ENCODE peak calls at places on chromosome 15, in ten cellular contexts. S, V, J, T, F, M, Y, P, H and D are unnamed samples.

GRCh38 chr15:70528270-70528706 is 235.1 kb downstream of the UACA start:
- DNase-seq in S (peak), V (peak), J (no peak), T (peak), F (peak), M (no peak), Y (peak), P (no peak), H (no peak), D (peak)

GRCh38 chr15:31300208-31300661 is 26.4 kb upstream of the KLF13 start:
- DNase-seq in S (no peak), V (no peak), J (no peak), T (no peak), F (no peak), M (peak), Y (peak), P (no peak), H (no peak), D (no peak)

GRCh38 chr15:56293495-56294292 is 50.0 kb upstream of the RFX7 start:
- DNase-seq in S (no peak), V (no peak), J (no peak), T (no peak), F (no peak), M (no peak), Y (no peak), P (no peak), H (no peak), D (no peak)

GRCh38 chr15:68330461-68330860 is 52.9 kb downstream of the FEM1B start:
- DNase-seq in S (no peak), V (no peak), J (no peak), T (no peak), F (no peak), M (no peak), Y (no peak), P (no peak), H (no peak), D (no peak)

GRCh38 chr15:80852676-80853075 is 73.5 kb downstream of the CEMIP start:
- DNase-seq in S (no peak), V (no peak), J (no peak), T (no peak), F (no peak), M (no peak), Y (no peak), P (no peak), H (no peak), D (no peak)

GRCh38 chr15:98134875-98135274 is 174.4 kb downstream of the ARRDC4 start:
- DNase-seq in S (no peak), V (no peak), J (no peak), T (no peak), F (peak), M (no peak), Y (no peak), P (no peak), H (no peak), D (no peak)

GRCh38 chr15:49789436-49789835 is 168.6 kb downstream of the DTWD1 start:
- DNase-seq in S (no peak), V (no peak), J (no peak), T (no peak), F (no peak), M (no peak), Y (no peak), P (no peak), H (no peak), D (no peak)

GRCh38 chr15:33846151-33846550 is 122.1 kb upstream of the CHRM5 start:
- DNase-seq in S (no peak), V (no peak), J (no peak), T (no peak), F (no peak), M (no peak), Y (no peak), P (no peak), H (no peak), D (no peak)

GRCh38 chr15:68405426-68406250 is 26.3 kb downstream of the ITGA11 start:
- DNase-seq in S (no peak), V (no peak), J (no peak), T (no peak), F (no peak), M (no peak), Y (peak), P (no peak), H (no peak), D (no peak)

GRCh38 chr15:67968564-67969440 is 85.3 kb upstream of the PIAS1 start:
- DNase-seq in S (no peak), V (no peak), J (no peak), T (no peak), F (no peak), M (no peak), Y (no peak), P (no peak), H (no peak), D (no peak)

GRCh38 chr15:92808611-92809063 is 91.5 kb upstream of the CHD2 start:
- DNase-seq in S (peak), V (no peak), J (peak), T (peak), F (peak), M (peak), Y (peak), P (peak), H (peak), D (peak)

GRCh38 chr15:73985101-73985873 is 6.8 kb downstream of the STOML1 start:
- DNase-seq in S (no peak), V (no peak), J (no peak), T (no peak), F (no peak), M (no peak), Y (no peak), P (peak), H (no peak), D (no peak)

GRCh38 chr15:98062869-98063268 is 102.4 kb downstream of the ARRDC4 start:
- DNase-seq in S (no peak), V (no peak), J (no peak), T (no peak), F (no peak), M (no peak), Y (no peak), P (no peak), H (no peak), D (no peak)

GRCh38 chr15:41812820-41813375 is 15.0 kb upstream of the JMJD7 start:
- DNase-seq in S (no peak), V (no peak), J (no peak), T (no peak), F (no peak), M (no peak), Y (no peak), P (no peak), H (no peak), D (no peak)

GRCh38 chr15:41809121-41809520 is 18.8 kb upstream of the JMJD7 start:
- DNase-seq in S (no peak), V (no peak), J (no peak), T (no peak), F (no peak), M (no peak), Y (no peak), P (peak), H (no peak), D (no peak)

GRCh38 chr15:41811432-41812195 is 16.3 kb upstream of the JMJD7 start:
- DNase-seq in S (peak), V (peak), J (peak), T (peak), F (peak), M (peak), Y (peak), P (peak), H (peak), D (peak)

GRCh38 chr15:41809526-41810220 is 18.2 kb upstream of the JMJD7 start:
- DNase-seq in S (no peak), V (no peak), J (no peak), T (no peak), F (no peak), M (no peak), Y (no peak), P (no peak), H (no peak), D (no peak)

DNA sequence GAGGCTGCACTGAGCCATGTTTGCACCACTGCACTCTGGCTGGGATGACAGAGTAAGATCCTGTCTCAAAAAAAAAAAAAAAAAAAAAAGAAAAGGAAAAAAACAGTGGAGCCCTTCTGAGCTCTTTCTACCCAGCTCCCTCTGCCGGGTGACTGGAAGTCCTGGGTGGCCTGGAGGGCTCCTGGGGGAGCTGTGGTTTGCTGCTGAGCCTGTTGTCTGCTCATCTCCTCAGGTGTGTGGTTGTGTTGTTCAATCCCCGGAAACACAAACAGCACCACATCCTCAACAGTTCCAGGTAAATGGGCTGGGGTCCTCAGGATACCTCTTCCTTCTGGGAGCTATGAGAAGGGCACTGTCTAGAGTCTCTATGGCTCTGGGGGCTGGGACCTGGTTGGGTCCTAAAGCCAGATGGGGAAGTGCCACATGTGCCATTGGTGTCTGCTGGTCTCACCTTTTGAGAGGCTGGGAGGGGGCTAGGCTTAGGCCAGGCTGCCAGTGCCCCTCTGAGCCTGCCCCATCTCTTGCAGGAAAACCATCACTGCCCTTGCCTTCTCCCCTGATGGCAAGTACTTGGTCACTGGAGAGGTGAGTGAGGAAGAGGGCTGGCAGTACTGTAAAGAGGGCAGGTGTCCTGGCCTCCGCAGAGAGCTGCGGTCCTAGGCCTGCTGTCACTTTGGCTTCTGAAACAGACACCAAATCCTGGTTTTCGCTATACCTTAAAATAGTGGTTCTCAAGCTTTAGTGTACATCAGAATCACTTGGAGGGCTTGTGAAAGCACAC is 17.1 kb upstream of the JMJD7 start:
- DNase-seq in S (no peak), V (no peak), J (no peak), T (no peak), F (no peak), M (no peak), Y (no peak), P (no peak), H (no peak), D (no peak)
- TF ChIP-seq CTCF in S (peak), V (no peak), J (no peak), T (no peak), F (no peak), M (no peak), Y (no peak), P (no peak), H (no peak), D (no peak)

DNA sequence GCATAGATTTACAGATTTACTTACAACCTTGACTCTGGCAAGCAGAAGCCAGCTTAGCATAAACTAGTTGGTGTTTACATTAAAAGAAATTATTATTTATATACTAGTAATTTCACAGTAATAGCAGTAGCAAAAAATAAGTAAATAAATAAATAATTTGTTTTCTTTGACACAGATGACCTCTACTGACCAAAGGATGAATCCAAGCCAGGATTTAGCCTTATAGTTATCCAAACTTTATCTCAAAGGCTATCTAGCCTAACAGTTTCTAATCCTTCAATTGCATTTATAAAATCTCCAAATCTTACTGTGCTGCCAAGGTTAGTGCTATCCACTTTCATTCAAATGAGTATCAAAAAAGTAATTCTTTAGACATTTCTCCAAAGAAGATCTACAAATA is 64.3 kb downstream of the FRMD5 start:
- DNase-seq in S (no peak), V (no peak), J (no peak), T (no peak), F (no peak), M (no peak), Y (no peak), P (peak), H (no peak), D (no peak)
- TF ChIP-seq CTCF in S (no peak), V (no peak), J (no peak), T (no peak), F (no peak), M (no peak), Y (no peak), P (no peak), H (no peak), D (no peak)

GRCh38 chr15:90558182-90558581 is 28.5 kb downstream of the CRTC3 start:
- DNase-seq in S (no peak), V (no peak), J (no peak), T (no peak), F (peak), M (no peak), Y (no peak), P (peak), H (no peak), D (peak)
- TF ChIP-seq CTCF in S (no peak), V (no peak), J (no peak), T (no peak), F (no peak), M (no peak), Y (no peak), P (no peak), H (no peak), D (no peak)

GRCh38 chr15:76289582-76289981 is 21.7 kb downstream of the ETFA start:
- DNase-seq in S (no peak), V (no peak), J (no peak), T (no peak), F (no peak), M (no peak), Y (no peak), P (no peak), H (no peak), D (peak)

GRCh38 chr15:76286231-76286879 is 24.9 kb downstream of the ETFA start:
- DNase-seq in S (no peak), V (peak), J (no peak), T (no peak), F (no peak), M (no peak), Y (no peak), P (peak), H (no peak), D (peak)

GRCh38 chr15:76282451-76282850 is 28.8 kb downstream of the ETFA start:
- DNase-seq in S (no peak), V (no peak), J (no peak), T (no peak), F (no peak), M (no peak), Y (no peak), P (no peak), H (no peak), D (no peak)

DNA sequence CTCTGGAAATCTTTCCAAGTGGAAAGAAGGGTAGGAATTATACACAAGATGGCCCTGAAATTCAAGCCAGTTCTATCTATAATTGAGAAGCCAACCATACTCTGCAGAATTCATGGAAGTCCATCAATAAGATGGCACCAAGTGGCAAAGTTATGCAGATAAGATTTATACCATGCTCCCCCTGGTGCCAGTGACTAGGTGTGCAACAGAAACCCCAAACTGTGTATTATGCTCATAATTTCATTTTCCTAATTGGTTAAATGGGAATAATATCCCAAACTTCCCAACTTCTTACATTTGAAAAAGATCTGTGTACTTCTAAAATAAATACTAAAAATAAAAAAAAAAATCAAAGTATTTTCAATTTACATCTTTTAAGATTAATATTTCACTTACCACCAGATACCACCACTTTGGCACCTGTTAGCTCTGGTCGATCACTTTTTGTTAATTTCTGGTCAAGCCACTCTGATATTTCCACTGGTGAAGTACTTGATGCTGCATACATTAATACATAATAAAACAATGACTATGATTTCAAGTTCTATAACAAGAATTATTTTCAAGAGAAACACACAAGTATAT is 25.9 kb downstream of the ETFA start:
- DNase-seq in S (peak), V (peak), J (peak), T (peak), F (peak), M (no peak), Y (no peak), P (peak), H (no peak), D (peak)
- TF ChIP-seq CTCF in S (peak), V (peak), J (peak), T (peak), F (peak), M (peak), Y (peak), P (peak), H (peak), D (peak)

GRCh38 chr15:79433610-79434009 is 1.5 kb downstream of the MINAR1 start:
- DNase-seq in S (no peak), V (no peak), J (peak), T (peak), F (no peak), M (no peak), Y (no peak), P (no peak), H (peak), D (no peak)
- TF ChIP-seq CTCF in S (peak), V (no peak), J (no peak), T (no peak), F (no peak), M (no peak), Y (no peak), P (no peak), H (peak), D (no peak)

GRCh38 chr15:53713218-53713617 is 46.2 kb downstream of the WDR72 start:
- DNase-seq in S (no peak), V (no peak), J (no peak), T (no peak), F (no peak), M (no peak), Y (no peak), P (no peak), H (no peak), D (no peak)

GRCh38 chr15:53721334-53722087 is 38.0 kb downstream of the WDR72 start:
- DNase-seq in S (no peak), V (no peak), J (no peak), T (no peak), F (no peak), M (no peak), Y (no peak), P (no peak), H (no peak), D (no peak)

DNA sequence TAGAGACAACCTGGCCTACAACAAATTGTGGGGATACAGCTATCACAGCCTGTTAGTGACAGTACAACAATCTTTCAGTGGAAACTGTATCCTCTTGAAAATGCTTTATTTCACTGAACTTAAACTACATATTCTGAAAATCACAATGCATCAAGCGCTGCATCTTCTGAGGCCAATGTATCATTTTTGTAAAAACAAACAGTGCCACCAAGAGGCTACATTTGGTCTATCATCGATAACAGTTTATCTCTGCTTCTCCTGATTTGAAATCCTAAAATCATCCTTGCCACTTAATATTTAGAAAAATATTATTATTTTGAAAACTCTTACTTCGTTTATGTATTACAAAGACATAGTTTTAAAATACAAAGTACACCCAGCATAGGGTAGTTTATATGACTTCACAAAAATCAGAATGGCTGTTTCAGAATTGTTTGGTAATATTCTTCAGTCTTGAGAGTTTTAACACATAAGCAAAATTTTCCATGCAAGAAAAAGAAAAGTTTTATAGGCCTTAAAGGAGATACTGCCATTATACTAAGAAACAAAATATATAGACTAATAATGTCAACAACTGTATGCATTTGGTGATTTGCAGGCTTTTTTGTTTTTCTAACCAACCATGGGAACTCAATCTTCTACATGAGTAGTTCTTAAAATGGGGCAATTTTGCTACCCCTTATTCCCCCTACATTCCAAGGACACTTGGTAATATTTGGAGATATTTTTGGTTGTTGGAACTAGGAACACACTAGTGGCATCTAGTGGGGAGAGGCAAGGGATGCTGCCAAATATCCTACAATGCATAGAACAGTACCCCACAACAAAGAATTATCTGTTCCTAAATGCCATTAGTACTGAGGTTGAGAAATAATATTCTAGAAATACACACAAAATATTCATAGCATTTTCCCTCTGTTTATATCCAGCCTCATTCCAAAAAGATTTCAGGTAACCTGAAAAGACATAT is 42.3 kb downstream of the WDR72 start:
- DNase-seq in S (peak), V (no peak), J (no peak), T (no peak), F (peak), M (no peak), Y (no peak), P (no peak), H (no peak), D (no peak)
- TF ChIP-seq CTCF in S (peak), V (no peak), J (peak), T (peak), F (peak), M (peak), Y (no peak), P (no peak), H (peak), D (no peak)

GRCh38 chr15:88480981-88481380 is 13.5 kb downstream of the MRPS11 start:
- DNase-seq in S (no peak), V (no peak), J (no peak), T (no peak), F (no peak), M (no peak), Y (peak), P (no peak), H (no peak), D (no peak)

GRCh38 chr15:88477126-88477525 is 9.6 kb downstream of the MRPS11 start:
- DNase-seq in S (no peak), V (no peak), J (no peak), T (no peak), F (no peak), M (no peak), Y (peak), P (no peak), H (no peak), D (no peak)

GRCh38 chr15:88477885-88478284 is 10.4 kb downstream of the MRPS11 start:
- DNase-seq in S (no peak), V (no peak), J (no peak), T (no peak), F (no peak), M (no peak), Y (peak), P (no peak), H (no peak), D (no peak)

GRCh38 chr15:88479169-88479568 is 11.7 kb downstream of the MRPS11 start:
- DNase-seq in S (no peak), V (no peak), J (no peak), T (no peak), F (no peak), M (no peak), Y (no peak), P (no peak), H (no peak), D (no peak)

GRCh38 chr15:88476635-88477038 is 9.1 kb downstream of the MRPS11 start:
- DNase-seq in S (peak), V (peak), J (peak), T (peak), F (peak), M (no peak), Y (peak), P (peak), H (peak), D (peak)
- TF ChIP-seq CTCF in S (peak), V (peak), J (peak), T (peak), F (peak), M (peak), Y (no peak), P (peak), H (peak), D (peak)

GRCh38 chr15:50968353-50968752 is 59.9 kb downstream of the AP4E1 start:
- DNase-seq in S (no peak), V (no peak), J (no peak), T (no peak), F (no peak), M (no peak), Y (no peak), P (peak), H (no peak), D (no peak)

GRCh38 chr15:50973605-50974004 is 65.1 kb downstream of the AP4E1 start:
- DNase-seq in S (no peak), V (no peak), J (no peak), T (no peak), F (no peak), M (no peak), Y (no peak), P (no peak), H (no peak), D (no peak)

GRCh38 chr15:50971115-50971514 is 62.6 kb downstream of the AP4E1 start:
- DNase-seq in S (no peak), V (no peak), J (no peak), T (no peak), F (no peak), M (no peak), Y (no peak), P (no peak), H (no peak), D (no peak)

GRCh38 chr15:50970524-50970923 is 62.0 kb downstream of the AP4E1 start:
- DNase-seq in S (no peak), V (no peak), J (no peak), T (no peak), F (no peak), M (no peak), Y (no peak), P (no peak), H (no peak), D (no peak)

GRCh38 chr15:50971542-50971941 is 63.1 kb downstream of the AP4E1 start:
- DNase-seq in S (no peak), V (no peak), J (no peak), T (no peak), F (no peak), M (no peak), Y (no peak), P (no peak), H (no peak), D (no peak)
- TF ChIP-seq CTCF in S (no peak), V (no peak), J (no peak), T (no peak), F (no peak), M (no peak), Y (no peak), P (no peak), H (no peak), D (no peak)